ENCODE peak calls at places on chromosomes 3 and 15, in seven cellular contexts. T, F, D, B, I, U and S are unnamed samples.

GRCh38 chr3:69319652-69320051 is 66.2 kb downstream of the FRMD4B start:
- DNase-seq in T (no peak), F (no peak), D (no peak), B (no peak), I (no peak), U (no peak), S (no peak)

GRCh38 chr3:55330756-55331155 is 156.3 kb downstream of the WNT5A start:
- DNase-seq in T (no peak), F (no peak), D (no peak), B (no peak), I (peak), U (peak), S (no peak)

GRCh38 chr3:57068437-57069089 is 8.1 kb downstream of the SPATA12 start:
- DNase-seq in T (no peak), F (peak), D (peak), B (peak), I (no peak), U (peak), S (peak)

GRCh38 chr3:31448035-31448881 is 84.5 kb upstream of the STT3B start:
- DNase-seq in T (peak), F (no peak), D (peak), B (peak), I (no peak), U (peak), S (peak)

GRCh38 chr15:49769225-49769624 is 148.4 kb downstream of the DTWD1 start:
- DNase-seq in T (no peak), F (no peak), D (no peak), B (no peak), I (no peak), U (no peak), S (no peak)

GRCh38 chr3:161355508-161355907 is 15.8 kb downstream of the SPTSSB start:
- DNase-seq in T (no peak), F (no peak), D (no peak), B (no peak), I (no peak), U (no peak), S (no peak)

GRCh38 chr3:19881036-19881435 is 53.0 kb downstream of the EFHB start:
- DNase-seq in T (no peak), F (no peak), D (no peak), B (no peak), I (no peak), U (no peak), S (no peak)

GRCh38 chr15:91031796-91032195 is 9.4 kb upstream of the VPS33B start:
- DNase-seq in T (no peak), F (no peak), D (no peak), B (no peak), I (no peak), U (no peak), S (no peak)

GRCh38 chr3:11464356-11464755 is 179.4 kb downstream of the VGLL4 start:
- DNase-seq in T (no peak), F (no peak), D (no peak), B (no peak), I (no peak), U (no peak), S (no peak)

GRCh38 chr3:195128255-195129071 is 142.5 kb downstream of the XXYLT1 start:
- DNase-seq in T (no peak), F (no peak), D (no peak), B (no peak), I (no peak), U (peak), S (no peak)

GRCh38 chr3:39104961-39105686 is 2.3 kb downstream of the GORASP1 start:
- DNase-seq in T (no peak), F (no peak), D (no peak), B (no peak), I (no peak), U (no peak), S (peak)

GRCh38 chr3:123027292-123028232 is at the start of gene SEMA5B:
- DNase-seq in T (peak), F (peak), D (peak), B (peak), I (no peak), U (peak), S (peak)

GRCh38 chr3:11709782-11710181 is 66.1 kb upstream of the VGLL4 start:
- DNase-seq in T (no peak), F (no peak), D (no peak), B (no peak), I (no peak), U (no peak), S (no peak)

GRCh38 chr3:48662753-48663488 is at the start of gene CELSR3:
- DNase-seq in T (peak), F (peak), D (no peak), B (peak), I (peak), U (peak), S (peak)

GRCh38 chr15:92617197-92618037 is 38.2 kb downstream of the FAM174B start:
- DNase-seq in T (peak), F (peak), D (peak), B (peak), I (peak), U (peak), S (peak)

GRCh38 chr15:64596701-64597468 is 136.5 kb downstream of the ZNF609 start:
- DNase-seq in T (no peak), F (peak), D (peak), B (no peak), I (no peak), U (peak), S (peak)

GRCh38 chr3:139518296-139518695 is 21.2 kb downstream of the RBP1 start:
- DNase-seq in T (no peak), F (no peak), D (no peak), B (no peak), I (no peak), U (no peak), S (no peak)

GRCh38 chr15:52673734-52674133 is 5.5 kb downstream of the ATOSA start:
- DNase-seq in T (no peak), F (no peak), D (no peak), B (no peak), I (no peak), U (no peak), S (no peak)

GRCh38 chr3:46298871-46299607 is 54.9 kb upstream of the CCR2 start:
- DNase-seq in T (no peak), F (no peak), D (no peak), B (no peak), I (no peak), U (no peak), S (no peak)

GRCh38 chr3:165837801-165838200 is 578 bp upstream of the BCHE start:
- DNase-seq in T (no peak), F (no peak), D (no peak), B (no peak), I (no peak), U (no peak), S (no peak)
- H3K4me3 ChIP-seq in T (no peak), F (no peak), D (no peak), B (no peak), I (no peak), U (no peak), S (no peak)

GRCh38 chr3:43632269-43632733 is 10.5 kb upstream of the ANO10 start:
- DNase-seq in T (no peak), F (no peak), D (no peak), B (no peak), I (peak), U (peak), S (no peak)
- TF ChIP-seq CTCF in T (no peak), F (no peak), D (no peak), B (no peak), I (peak), U (peak), S (no peak)

GRCh38 chr3:138434276-138434874 is at the start of gene ESYT3:
- DNase-seq in T (peak), F (peak), D (peak), B (peak), I (no peak), U (peak), S (peak)

GRCh38 chr3:138433892-138434275 is 532 bp upstream of the ESYT3 start:
- DNase-seq in T (no peak), F (no peak), D (no peak), B (no peak), I (no peak), U (no peak), S (no peak)

GRCh38 chr3:138437281-138437680 is 2.9 kb downstream of the ESYT3 start:
- DNase-seq in T (no peak), F (no peak), D (no peak), B (no peak), I (no peak), U (no peak), S (no peak)

GRCh38 chr3:138434875-138435772 is 708 bp downstream of the ESYT3 start:
- DNase-seq in T (no peak), F (no peak), D (no peak), B (peak), I (no peak), U (no peak), S (no peak)

GRCh38 chr3:138435840-138436239 is 1.4 kb downstream of the ESYT3 start:
- DNase-seq in T (no peak), F (no peak), D (peak), B (no peak), I (no peak), U (no peak), S (no peak)
- H3K4me3 ChIP-seq in T (peak), F (peak), D (peak), B (no peak), I (no peak), U (no peak), S (peak)

GRCh38 chr3:9770276-9770812 is 597 bp upstream of the CAMK1 start:
- DNase-seq in T (peak), F (peak), D (peak), B (peak), I (no peak), U (no peak), S (peak)
- TF ChIP-seq CTCF in T (no peak), F (no peak), D (no peak), B (no peak), I (no peak), U (no peak), S (no peak)

GRCh38 chr15:60009124-60009523 is 5.0 kb downstream of the FOXB1 start:
- DNase-seq in T (no peak), F (no peak), D (no peak), B (no peak), I (no peak), U (no peak), S (no peak)

GRCh38 chr15:60006808-60007346 is 2.8 kb downstream of the FOXB1 start:
- DNase-seq in T (no peak), F (no peak), D (no peak), B (no peak), I (no peak), U (no peak), S (no peak)

GRCh38 chr15:60009581-60010379 is 5.7 kb downstream of the FOXB1 start:
- DNase-seq in T (no peak), F (no peak), D (no peak), B (no peak), I (no peak), U (no peak), S (no peak)

GRCh38 chr15:60012695-60013094 is 8.6 kb downstream of the FOXB1 start:
- DNase-seq in T (no peak), F (no peak), D (no peak), B (no peak), I (no peak), U (no peak), S (no peak)

GRCh38 chr15:60010467-60011257 is 6.6 kb downstream of the FOXB1 start:
- DNase-seq in T (no peak), F (no peak), D (no peak), B (no peak), I (no peak), U (no peak), S (no peak)
- H3K4me3 ChIP-seq in T (no peak), F (no peak), D (no peak), B (no peak), I (no peak), U (no peak), S (no peak)